ENCODE peak calls at places on chromosomes 7 and 10, in five cellular contexts. M is cardiac fibroblast, V is natural killer cell, C is thyroid gland, K is A549. N is an unnamed sample.

GRCh38 chr10:5393529-5393928 is 11.1 kb downstream of the TUBAL3 start:
- DNase-seq in M (no peak), V (no peak), C (no peak), K (no peak), N (no peak)

GRCh38 chr7:137937202-137937560 is 64.7 kb downstream of the CREB3L2 start:
- DNase-seq in M (peak), V (no peak), C (peak), K (no peak), N (no peak)

GRCh38 chr7:92633211-92633906 is 43.2 kb upstream of the FAM133B start:
- DNase-seq in M (peak), V (no peak), C (no peak), K (peak), N (no peak)

GRCh38 chr10:112024079-112024478 is 159.5 kb downstream of the GPAM start:
- DNase-seq in M (no peak), V (no peak), C (no peak), K (no peak), N (no peak)

GRCh38 chr7:45586748-45587520 is 12.8 kb downstream of the ADCY1 start:
- DNase-seq in M (no peak), V (no peak), C (no peak), K (no peak), N (peak)

GRCh38 chr10:110206988-110207804 is at the start of gene MXI1:
- DNase-seq in M (peak), V (no peak), C (peak), K (peak), N (peak)

GRCh38 chr7:87628780-87629569 is 777 bp downstream of the RUNDC3B start:
- DNase-seq in M (no peak), V (peak), C (peak), K (no peak), N (peak)

GRCh38 chr10:33680036-33680435 is 345.6 kb upstream of the NRP1 start:
- DNase-seq in M (no peak), V (no peak), C (no peak), K (no peak), N (no peak)

GRCh38 chr10:70232155-70232858 is 922 bp downstream of the PPA1 start:
- DNase-seq in M (peak), V (no peak), C (peak), K (peak), N (peak)

GRCh38 chr7:94314526-94314925 is 80.2 kb upstream of the COL1A2 start:
- DNase-seq in M (peak), V (no peak), C (no peak), K (no peak), N (peak)

GRCh38 chr7:53437336-53437735 is 401.9 kb downstream of the POM121L12 start:
- DNase-seq in M (no peak), V (no peak), C (no peak), K (no peak), N (no peak)

GRCh38 chr10:119680050-119680449 is 28.9 kb downstream of the BAG3 start:
- DNase-seq in M (peak), V (no peak), C (no peak), K (peak), N (no peak)

GRCh38 chr7:110539216-110539615 is 551.7 kb upstream of the LRRN3 start:
- DNase-seq in M (no peak), V (no peak), C (no peak), K (no peak), N (no peak)

GRCh38 chr10:8487346-8487745 is 432.9 kb downstream of the GATA3 start:
- DNase-seq in M (no peak), V (no peak), C (no peak), K (no peak), N (no peak)

GRCh38 chr10:96266118-96266770 is 5.1 kb downstream of the BLNK start:
- DNase-seq in M (no peak), V (no peak), C (peak), K (no peak), N (no peak)

GRCh38 chr10:21173964-21174669 is 277.0 kb upstream of the NEBL start:
- DNase-seq in M (peak), V (no peak), C (peak), K (peak), N (peak)

GRCh38 chr7:76054129-76055120 is 6.5 kb downstream of the MDH2 start:
- DNase-seq in M (peak), V (no peak), C (no peak), K (no peak), N (no peak)

GRCh38 chr10:63627881-63628296 is 106.7 kb downstream of the REEP3 start:
- DNase-seq in M (no peak), V (no peak), C (no peak), K (no peak), N (no peak)

DNA sequence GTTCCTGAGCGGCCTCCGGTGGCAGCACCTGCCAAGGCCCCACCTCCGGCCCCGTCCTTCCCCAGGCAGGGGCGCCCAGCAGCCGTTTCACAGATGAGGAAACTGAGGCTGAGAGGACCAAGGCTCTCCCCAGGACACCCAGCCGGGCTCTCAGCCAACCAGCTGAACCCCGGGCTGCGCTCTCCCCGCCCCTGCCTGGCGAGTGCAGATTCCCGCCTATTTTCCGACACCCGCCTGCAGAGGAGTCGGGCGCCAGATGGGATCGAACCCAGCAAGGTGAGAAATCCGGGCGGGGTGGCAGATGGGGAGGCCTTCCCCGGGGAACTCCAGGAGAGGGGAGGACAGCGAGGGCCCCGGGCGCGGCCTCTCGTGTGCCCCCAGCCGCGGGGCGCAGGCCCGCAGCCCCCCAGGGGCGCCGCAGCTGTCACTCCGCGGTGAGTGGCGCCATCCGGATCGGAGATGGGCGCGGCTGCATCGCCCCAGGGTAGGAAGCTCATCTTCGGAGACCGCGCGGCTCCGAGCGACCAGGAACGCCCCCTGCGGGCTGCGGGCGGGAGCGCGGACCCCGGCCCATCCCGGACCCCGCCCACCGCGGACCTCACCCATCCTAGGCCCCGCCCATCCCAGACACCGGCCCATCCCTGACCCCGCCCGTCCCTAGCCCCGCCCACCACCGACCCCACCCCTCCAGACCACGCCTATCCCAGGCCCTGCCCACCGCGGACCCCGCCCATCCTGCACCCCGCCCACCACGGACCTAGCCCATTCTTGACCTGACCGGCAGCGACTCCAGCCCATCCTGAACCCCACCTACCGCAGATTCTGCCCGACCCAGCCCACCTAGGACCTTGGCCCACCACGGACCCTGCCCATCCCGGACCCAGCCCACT is 90.3 kb downstream of the MICALL2 start:
- DNase-seq in M (no peak), V (no peak), C (no peak), K (peak), N (peak)
- TF ChIP-seq CTCF in M (no peak), V (no peak), C (no peak), K (peak), N (peak)

GRCh38 chr10:131760416-131761166 is 140.2 kb upstream of the PPP2R2D start:
- DNase-seq in M (no peak), V (no peak), C (no peak), K (no peak), N (no peak)
- TF ChIP-seq CTCF in M (no peak), V (no peak), C (no peak), K (no peak), N (no peak)

GRCh38 chr7:108210796-108211195 is 80.6 kb upstream of the LAMB4 start:
- DNase-seq in M (no peak), V (no peak), C (no peak), K (no peak), N (no peak)

GRCh38 chr7:108211382-108212201 is 81.4 kb upstream of the LAMB4 start:
- DNase-seq in M (peak), V (no peak), C (peak), K (peak), N (peak)
- TF ChIP-seq CTCF in M (no peak), V (no peak), C (no peak), K (no peak), N (no peak)

GRCh38 chr7:132161231-132161915 is 414.9 kb downstream of the PLXNA4 start:
- DNase-seq in M (no peak), V (no peak), C (peak), K (no peak), N (no peak)
- TF ChIP-seq CTCF in M (no peak), V (no peak), C (no peak), K (no peak), N (peak)